ENCODE peak calls at places on chromosomes 5 and 9, in nine cellular contexts. T, Q, B, M, P, J, I, G and V are unnamed samples.

GRCh38 chr5:178468196-178468685 is 122.0 kb downstream of the COL23A1 start:
- DNase-seq in I (peak), B (peak), P (no peak), T (no peak), G (no peak), M (peak), J (no peak), Q (no peak), V (no peak)

GRCh38 chr9:81381694-81382093 is 307.7 kb downstream of the TLE1 start:
- DNase-seq in M (no peak), T (no peak), P (no peak), B (no peak), I (no peak), Q (no peak), J (no peak), G (no peak), V (no peak)

GRCh38 chr5:107282061-107282460 is 388.7 kb downstream of the EFNA5 start:
- DNase-seq in Q (no peak), I (no peak), P (no peak), T (no peak), B (no peak), M (no peak), J (no peak), G (no peak), V (no peak)

GRCh38 chr5:53089481-53089976 is 20.0 kb downstream of the MOCS2 start:
- DNase-seq in M (no peak), G (no peak), P (no peak), B (no peak), Q (no peak), J (peak), I (no peak), T (no peak), V (no peak)

GRCh38 chr5:143932584-143932983 is 120.6 kb downstream of the HMHB1 start:
- DNase-seq in B (no peak), I (no peak), P (no peak), G (no peak), Q (no peak), M (no peak), T (peak), J (peak), V (no peak)

GRCh38 chr9:6188906-6189305 is 26.7 kb upstream of the IL33 start:
- DNase-seq in I (no peak), Q (no peak), G (no peak), J (no peak), T (no peak), M (no peak), B (no peak), P (no peak), V (no peak)

GRCh38 chr5:88428633-88429032 is 160.0 kb upstream of the TMEM161B start:
- DNase-seq in M (no peak), G (no peak), P (no peak), J (no peak), I (no peak), Q (no peak), T (no peak), B (no peak), V (no peak)

GRCh38 chr9:111147021-111147420 is 108.8 kb upstream of the LPAR1 start:
- DNase-seq in J (no peak), Q (no peak), P (no peak), B (no peak), T (no peak), M (no peak), G (no peak), I (no peak), V (no peak)

GRCh38 chr9:89375181-89375760 is 57.0 kb downstream of the SECISBP2 start:
- DNase-seq in J (no peak), G (no peak), I (no peak), M (no peak), T (no peak), P (no peak), B (no peak), Q (no peak), V (no peak)

GRCh38 chr9:1018121-1018520 is 32.0 kb upstream of the DMRT2 start:
- DNase-seq in Q (no peak), J (no peak), T (peak), M (no peak), P (no peak), I (no peak), G (no peak), B (no peak), V (no peak)

GRCh38 chr5:120550358-120550757 is 86.3 kb downstream of the PRR16 start:
- DNase-seq in T (peak), M (no peak), J (peak), B (no peak), G (no peak), Q (no peak), I (no peak), P (no peak), V (no peak)

GRCh38 chr9:107504585-107505455 is 15.3 kb upstream of the KLF4 start:
- DNase-seq in Q (no peak), G (no peak), T (peak), J (peak), B (peak), P (no peak), I (peak), M (no peak), V (peak)

GRCh38 chr5:105630803-105631202 is 2039.9 kb downstream of the EFNA5 start:
- DNase-seq in B (no peak), G (no peak), J (no peak), I (no peak), T (no peak), P (no peak), M (no peak), Q (no peak), V (no peak)

GRCh38 chr5:105632043-105632442 is 2038.7 kb downstream of the EFNA5 start:
- DNase-seq in Q (no peak), P (no peak), G (no peak), J (peak), B (no peak), M (no peak), I (no peak), T (no peak), V (no peak)
- TF ChIP-seq CTCF in Q (no peak), P (no peak), G (no peak), J (no peak), B (no peak), M (no peak), I (no peak), T (no peak), V (no peak)

GRCh38 chr5:61662670-61663069 is 330.6 kb downstream of the ZSWIM6 start:
- DNase-seq in B (no peak), Q (no peak), T (no peak), P (no peak), M (no peak), I (no peak), G (no peak), J (no peak), V (no peak)
- TF ChIP-seq CTCF in B (no peak), Q (no peak), T (no peak), P (no peak), M (no peak), I (no peak), G (no peak), J (no peak), V (no peak)

GRCh38 chr9:120726484-120726883 is 12.2 kb upstream of the MEGF9 start:
- DNase-seq in P (no peak), G (no peak), J (no peak), T (no peak), M (no peak), B (no peak), I (no peak), Q (no peak), V (no peak)

GRCh38 chr9:120733190-120733589 is 18.9 kb upstream of the MEGF9 start:
- DNase-seq in I (no peak), Q (no peak), B (peak), T (peak), M (no peak), J (peak), P (no peak), G (peak), V (peak)

GRCh38 chr9:120730661-120731514 is 16.6 kb upstream of the MEGF9 start:
- DNase-seq in J (peak), G (no peak), B (peak), I (no peak), T (peak), P (peak), Q (no peak), M (no peak), V (peak)

GRCh38 chr9:120734607-120735006 is 20.3 kb upstream of the MEGF9 start:
- DNase-seq in Q (no peak), I (no peak), T (no peak), G (no peak), J (no peak), M (no peak), B (no peak), P (no peak), V (no peak)

GRCh38 chr9:120729796-120730195 is 15.5 kb upstream of the MEGF9 start:
- DNase-seq in T (no peak), Q (no peak), J (no peak), I (no peak), M (no peak), B (no peak), G (no peak), P (no peak), V (peak)
- TF ChIP-seq CTCF in T (peak), Q (no peak), J (no peak), I (no peak), M (peak), B (no peak), G (no peak), P (no peak), V (peak)

GRCh38 chr5:111680737-111681413 is 76.1 kb downstream of the NREP start:
- DNase-seq in G (peak), P (peak), J (peak), I (no peak), M (peak), B (peak), Q (peak), T (peak), V (peak)
- TF ChIP-seq CTCF in G (no peak), P (no peak), J (no peak), I (no peak), M (no peak), B (no peak), Q (no peak), T (no peak), V (no peak)

GRCh38 chr5:142145106-142145900 is 36.7 kb downstream of the NDFIP1 start:
- DNase-seq in I (no peak), G (peak), Q (peak), M (no peak), T (peak), P (peak), J (peak), B (peak), V (no peak)

GRCh38 chr5:142143878-142144277 is 35.3 kb downstream of the NDFIP1 start:
- DNase-seq in Q (no peak), M (no peak), P (no peak), J (peak), G (no peak), I (no peak), B (no peak), T (peak), V (no peak)

DNA sequence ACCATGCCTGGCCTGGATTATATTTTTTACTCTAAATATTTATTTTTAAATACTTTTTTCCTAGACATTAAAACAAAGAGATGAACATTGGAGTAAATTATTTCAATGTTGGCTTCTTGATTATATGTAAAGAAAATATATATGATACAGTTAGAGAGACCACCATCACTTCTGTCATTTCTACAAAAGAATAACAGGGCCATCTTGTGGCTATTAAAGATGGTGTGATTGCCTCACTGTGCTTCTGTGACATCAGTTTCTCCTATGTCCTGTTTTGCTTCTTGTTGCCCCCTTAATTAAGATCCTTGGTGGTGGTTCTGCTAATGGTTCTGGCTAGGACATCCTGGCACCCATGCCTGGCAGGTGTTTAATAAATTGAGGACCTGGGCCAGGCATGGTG is 32.9 kb downstream of the NDFIP1 start:
- DNase-seq in Q (no peak), G (no peak), M (no peak), T (no peak), I (no peak), P (no peak), B (no peak), J (no peak), V (no peak)
- TF ChIP-seq CTCF in Q (no peak), G (no peak), M (no peak), T (no peak), I (no peak), P (no peak), B (no peak), J (peak), V (no peak)

GRCh38 chr5:21919417-21920022 is 933.6 kb downstream of the CDH12 start:
- DNase-seq in B (no peak), P (no peak), I (no peak), M (no peak), G (no peak), J (peak), T (peak), Q (no peak), V (no peak)
- TF ChIP-seq CTCF in B (peak), P (peak), I (no peak), M (peak), G (peak), J (peak), T (peak), Q (peak), V (peak)

DNA sequence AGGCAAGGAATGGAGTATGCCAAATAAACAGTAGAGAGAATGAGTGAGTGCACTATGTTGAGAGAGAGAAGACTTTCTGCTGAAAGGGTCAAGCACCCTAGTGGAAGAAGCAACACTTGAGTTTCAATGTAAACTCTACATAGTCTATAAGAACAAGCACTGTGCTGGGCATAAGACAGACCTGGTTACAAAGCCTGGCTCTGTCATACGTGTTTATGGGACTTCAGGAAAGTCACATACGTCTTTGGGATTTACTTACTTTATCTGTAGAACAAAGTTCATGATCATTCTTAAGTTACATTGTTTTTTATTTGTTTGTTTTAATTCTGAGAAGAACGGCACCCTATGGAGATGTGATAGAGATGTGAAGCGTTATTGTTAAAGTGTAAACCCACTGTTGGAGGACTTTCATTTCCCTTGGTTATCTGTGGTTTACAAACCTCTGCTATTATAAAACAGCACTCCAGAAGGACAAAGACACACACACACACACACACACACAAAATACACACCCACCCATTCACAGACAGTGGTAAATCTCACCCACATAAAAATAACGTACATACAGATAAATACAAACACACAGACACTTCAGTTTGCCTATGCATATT is 70.7 kb upstream of the TRIM32 start:
- DNase-seq in T (no peak), M (no peak), J (no peak), Q (no peak), I (no peak), G (no peak), P (no peak), B (no peak), V (no peak)
- TF ChIP-seq CTCF in T (no peak), M (no peak), J (no peak), Q (no peak), I (no peak), G (no peak), P (no peak), B (no peak), V (no peak)